ENCODE peak calls at places on chromosomes 1 and 21, in six cellular contexts. P, N, Q, C, K and S are unnamed samples.

GRCh38 chr1:230317823-230318819 is 108.0 kb downstream of the PGBD5 start:
- DNase-seq in P (no peak), N (no peak), C (no peak), Q (peak; percentile 43), K (no peak), S (no peak)

GRCh38 chr1:156591432-156592157 is at the start of gene NAXE:
- DNase-seq in K (no peak), C (peak; percentile 85), N (peak; percentile 59), Q (peak; percentile 80), P (peak; percentile 67), S (peak; percentile 57)

GRCh38 chr1:235642021-235642942 is 7.3 kb downstream of the GNG4 start:
- DNase-seq in P (peak; percentile 62), N (no peak), K (no peak), C (no peak), Q (no peak), S (peak; percentile 53)

GRCh38 chr1:232568331-232568852 is 61.5 kb downstream of the SIPA1L2 start:
- DNase-seq in Q (no peak), P (no peak), N (no peak), K (no peak), C (no peak), S (no peak)

GRCh38 chr1:109979489-109980091 is 5.0 kb upstream of the AHCYL1 start:
- DNase-seq in P (peak; percentile 95), N (no peak), K (peak; percentile 52), Q (peak; percentile 35), C (no peak), S (no peak)

GRCh38 chr1:204725821-204726448 is 40.4 kb upstream of the LRRN2 start:
- DNase-seq in N (no peak), Q (peak; percentile 15), P (no peak), K (no peak), C (no peak), S (no peak)

GRCh38 chr1:200409203-200409760 is 554 bp downstream of the ZNF281 start:
- DNase-seq in K (no peak), Q (peak; percentile 38), P (peak; percentile 59), C (peak; percentile 57), N (no peak), S (peak; percentile 59)

GRCh38 chr1:212218911-212219310 is 66.3 kb upstream of the PPP2R5A start:
- DNase-seq in P (no peak), C (no peak), N (no peak), Q (no peak), K (no peak), S (no peak)

GRCh38 chr21:45525910-45526306 is 16.3 kb downstream of the SLC19A1 start:
- DNase-seq in P (no peak), C (peak; percentile 1), K (no peak), N (no peak), Q (no peak), S (peak; percentile 26)

GRCh38 chr1:163054056-163054706 is 15.0 kb upstream of the RGS4 start:
- DNase-seq in N (no peak), C (peak; percentile 29), P (no peak), K (no peak), Q (no peak), S (no peak)

GRCh38 chr1:225754940-225755635 is 22.5 kb upstream of the SRP9 start:
- DNase-seq in K (peak; percentile 58), P (peak; percentile 56), N (no peak), C (no peak), Q (peak; percentile 53), S (no peak)

GRCh38 chr1:6365047-6365446 is 28.5 kb downstream of the ACOT7 start:
- DNase-seq in C (no peak), P (no peak), N (no peak), K (no peak), Q (no peak), S (no peak)

GRCh38 chr1:13737388-13737787 is 37.4 kb downstream of the PRDM2 start:
- DNase-seq in C (no peak), N (no peak), P (no peak), Q (no peak), K (no peak), S (no peak)

GRCh38 chr1:223771814-223772770 is 59.8 kb downstream of the CAPN2 start:
- DNase-seq in Q (peak; percentile 53), C (no peak), N (no peak), P (peak; percentile 95), K (peak; percentile 87), S (no peak)

GRCh38 chr1:17189632-17190525 is 15.0 kb upstream of the PADI1 start:
- DNase-seq in P (no peak), N (no peak), K (no peak), Q (no peak), C (no peak), S (no peak)

GRCh38 chr1:211730347-211730746 is 54.9 kb upstream of the NEK2 start:
- DNase-seq in P (no peak), N (no peak), Q (no peak), C (no peak), K (no peak), S (no peak)

GRCh38 chr1:36542024-36542961 is 59.6 kb upstream of the CSF3R start:
- DNase-seq in P (no peak), Q (no peak), K (no peak), N (no peak), C (no peak), S (peak; percentile 39)

GRCh38 chr1:210445485-210445884 is 116.8 kb downstream of the HHAT start:
- DNase-seq in Q (no peak), P (no peak), N (no peak), C (no peak), K (no peak), S (no peak)

DNA sequence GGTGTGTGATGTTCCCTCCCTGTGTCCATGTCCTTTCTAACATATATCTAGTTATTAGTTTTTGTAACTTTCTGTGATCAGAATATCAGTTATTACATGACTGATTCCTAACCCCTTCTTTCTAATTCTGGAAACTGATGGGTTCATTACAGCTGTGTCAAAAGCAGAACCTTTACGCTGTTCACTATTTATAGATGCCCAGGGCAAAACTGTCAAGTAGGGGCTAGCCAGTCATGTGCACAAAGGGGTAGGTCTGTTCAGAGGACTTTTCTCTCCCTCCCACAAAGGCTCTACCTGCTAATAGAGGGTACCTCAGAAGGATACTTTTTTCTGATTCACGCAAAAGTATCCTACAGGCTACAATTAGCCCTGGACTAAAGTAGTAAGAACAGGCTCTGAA is 79.2 kb downstream of the NRDC start:
- DNase-seq in N (no peak), K (no peak), C (no peak), P (no peak), Q (no peak), S (no peak)
- TF ChIP-seq CTCF in N (no peak), K (no peak), C (no peak), P (no peak), Q (no peak), S (no peak)

GRCh38 chr1:111015222-111015621 is 51.5 kb upstream of the LRIF1 start:
- DNase-seq in Q (no peak), K (no peak), C (no peak), P (no peak), N (no peak), S (no peak)
- TF ChIP-seq CTCF in Q (no peak), K (no peak), C (no peak), P (no peak), N (no peak), S (no peak)

GRCh38 chr1:89539135-89539534 is 14.5 kb downstream of the LRRC8B start:
- DNase-seq in P (no peak), C (no peak), K (no peak), N (no peak), Q (no peak), S (no peak)
- TF ChIP-seq CTCF in P (no peak), C (no peak), K (no peak), N (no peak), Q (no peak), S (no peak)

DNA sequence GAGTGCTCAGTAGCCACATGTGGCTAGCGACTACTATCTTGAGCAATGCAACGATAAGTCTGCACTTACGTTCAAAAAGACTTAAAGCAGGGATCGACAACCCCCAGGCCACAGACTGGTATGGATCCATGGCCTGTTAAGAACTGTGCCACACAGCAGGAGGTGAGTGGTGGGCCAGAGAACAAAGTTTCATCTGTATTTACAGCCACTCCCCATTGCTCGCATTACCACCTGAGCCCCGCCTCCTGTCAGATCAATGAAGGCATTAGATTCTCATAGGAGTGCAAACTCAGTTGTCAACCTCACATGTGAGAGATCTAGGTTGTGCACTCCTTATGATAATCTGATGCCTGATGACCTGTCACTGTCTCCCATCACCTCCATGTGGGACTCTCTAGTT is 103.6 kb upstream of the ZRANB2 start:
- DNase-seq in C (no peak), K (no peak), N (no peak), P (no peak), Q (no peak), S (no peak)
- TF ChIP-seq CTCF in C (no peak), K (no peak), N (no peak), P (no peak), Q (no peak), S (no peak)

GRCh38 chr1:169586395-169587255 is at the start of gene F5:
- DNase-seq in C (peak; percentile 71), N (peak; percentile 45), P (peak; percentile 61), K (peak; percentile 32), Q (peak; percentile 66), S (peak; percentile 81)
- TF ChIP-seq CTCF in C (peak; percentile 32), N (peak; percentile 62), P (peak; percentile 43), K (peak; percentile 76), Q (peak; percentile 43), S (peak; percentile 71)

GRCh38 chr1:154772611-154773515 is 97.2 kb downstream of the KCNN3 start:
- DNase-seq in N (no peak), P (no peak), K (no peak), C (no peak), Q (no peak), S (no peak)
- TF ChIP-seq CTCF in N (no peak), P (no peak), K (no peak), C (no peak), Q (no peak), S (no peak)

GRCh38 chr1:23369335-23370013 is at the start of gene ZNF436:
- DNase-seq in Q (peak; percentile 85), P (peak; percentile 93), C (peak; percentile 26), K (no peak), N (no peak), S (no peak)

GRCh38 chr1:23367451-23367790 is 2.2 kb downstream of the ZNF436 start:
- DNase-seq in P (no peak), N (no peak), K (no peak), Q (no peak), C (no peak), S (no peak)

GRCh38 chr1:23368562-23369334 is 888 bp downstream of the ZNF436 start:
- DNase-seq in P (peak; percentile 90), Q (peak; percentile 90), N (peak; percentile 84), K (no peak), C (peak; percentile 91), S (peak; percentile 73)

GRCh38 chr1:23366598-23366997 is 3.0 kb downstream of the ZNF436 start:
- DNase-seq in C (no peak), Q (no peak), P (no peak), K (no peak), N (no peak), S (no peak)

DNA sequence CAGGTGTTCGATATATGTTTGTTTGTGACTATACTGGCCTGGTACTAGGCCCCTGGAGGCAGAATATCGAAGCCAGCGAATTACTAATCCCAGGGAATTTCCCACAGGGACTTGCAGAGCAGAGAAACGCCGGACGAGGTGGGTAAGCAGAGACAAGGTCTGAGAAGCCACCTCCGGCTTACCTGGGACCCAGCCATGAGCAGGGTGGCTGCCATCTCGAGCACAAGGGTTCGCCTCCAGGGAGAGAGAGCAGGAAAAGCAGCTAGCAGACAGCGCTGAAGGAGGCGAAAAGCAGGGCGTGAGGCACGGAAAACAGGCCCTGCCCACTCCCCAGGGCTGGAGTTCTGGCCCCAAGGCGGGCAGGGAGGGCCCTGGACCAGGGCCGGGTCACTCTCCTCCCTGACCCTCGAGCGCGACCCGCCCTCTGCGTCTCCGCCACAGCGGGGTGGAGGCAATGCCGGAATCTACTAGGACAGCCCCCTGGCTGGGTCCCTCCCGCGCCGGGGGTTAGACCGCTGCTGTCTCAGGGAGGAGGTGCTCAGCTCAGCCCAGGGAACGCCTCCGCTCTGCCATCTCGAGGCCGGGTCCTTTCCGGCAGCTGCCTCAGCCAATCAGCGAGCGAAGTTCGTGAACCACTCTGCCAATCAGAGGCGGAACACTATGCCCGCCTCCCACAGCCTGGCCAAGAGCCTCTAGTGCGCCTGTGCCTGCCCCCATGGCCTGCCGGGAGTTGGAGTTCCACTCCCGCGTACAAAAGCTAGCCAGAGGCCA is 1.7 kb downstream of the ZNF436 start:
- DNase-seq in C (peak; percentile 97), P (peak; percentile 99), N (peak; percentile 95), K (peak; percentile 95), Q (peak; percentile 98), S (peak; percentile 97)
- TF ChIP-seq CTCF in C (no peak), P (no peak), N (no peak), K (no peak), Q (no peak), S (no peak)